ENCODE peak calls at places on chromosomes 7 and 10, in four cellular contexts. W is hepatocyte; P is activated T-helper 9 cell treated with anti-CD3 and anti-CD28 coated beads, Interleukin-2, amount 50 U/mL, for 16 hours; C is mesenteric fat pad. Q is an unnamed sample.

GRCh38 chr10:52677087-52677486 is 95.5 kb downstream of the MBL2 start:
- DNase-seq in P (no peak), C (no peak), W (no peak), Q (no peak)

GRCh38 chr7:66921918-66922486 is 977 bp downstream of the TMEM248 start:
- DNase-seq in W (peak), P (no peak), C (no peak), Q (peak)

GRCh38 chr7:159008417-159008816 is 136.2 kb downstream of the VIPR2 start:
- DNase-seq in P (no peak), C (peak), W (no peak), Q (no peak)

GRCh38 chr7:136912339-136912738 is 43.9 kb downstream of the CHRM2 start:
- DNase-seq in P (no peak), C (no peak), W (no peak), Q (no peak)

GRCh38 chr10:5198386-5198785 is 1.7 kb downstream of the AKR1C4 start:
- DNase-seq in P (no peak), W (no peak), C (no peak), Q (no peak)

GRCh38 chr7:94972296-94972695 is 64.9 kb downstream of the PPP1R9A start:
- DNase-seq in W (no peak), P (no peak), C (no peak), Q (no peak)

GRCh38 chr7:98647326-98647725 is 30.2 kb downstream of the NPTX2 start:
- DNase-seq in W (no peak), C (no peak), P (no peak), Q (no peak)

GRCh38 chr7:107530749-107531148 is 33.0 kb downstream of the COG5 start:
- DNase-seq in P (no peak), C (no peak), W (no peak), Q (no peak)

GRCh38 chr7:139914306-139914747 is 85.3 kb downstream of the TBXAS1 start:
- DNase-seq in C (no peak), P (no peak), W (no peak), Q (no peak)

GRCh38 chr7:133003052-133003910 is 78.6 kb downstream of the CHCHD3 start:
- DNase-seq in P (no peak), W (no peak), C (no peak), Q (no peak)

GRCh38 chr7:130957140-130957513 is 223.1 kb upstream of the KLF14 start:
- DNase-seq in W (no peak), C (no peak), P (no peak), Q (no peak)

GRCh38 chr7:54831644-54832095 is 72.7 kb upstream of the SEC61G start:
- DNase-seq in W (no peak), P (no peak), C (no peak), Q (no peak)

GRCh38 chr10:28180654-28181053 is 122.2 kb downstream of the MPP7 start:
- DNase-seq in C (no peak), W (no peak), P (no peak), Q (no peak)

GRCh38 chr7:67863911-67864310 is 867.3 kb downstream of the TYW1 start:
- DNase-seq in C (no peak), W (no peak), P (no peak), Q (no peak)

GRCh38 chr7:76008156-76008687 is 13.8 kb upstream of the TMEM120A start:
- DNase-seq in P (no peak), W (no peak), C (no peak), Q (no peak)

GRCh38 chr7:133436014-133436428 is 183.1 kb downstream of the EXOC4 start:
- DNase-seq in C (no peak), P (no peak), W (no peak), Q (no peak)

GRCh38 chr10:119058005-119058404 is 22.6 kb downstream of the EIF3A start:
- DNase-seq in C (no peak), P (no peak), W (no peak), Q (no peak)

GRCh38 chr7:134372858-134373257 is 56.1 kb upstream of the SLC35B4 start:
- DNase-seq in C (no peak), P (no peak), W (no peak), Q (no peak)

Q was measured in KG1.